ENCODE peak calls at places on chromosomes 1 and 21, in ten cellular contexts. O is psoas muscle; Y is right atrium auricular region; I is SJCRH30; Q is mucosa of descending colon; L is iPS DF 6.9; S is lung; M is CD4-positive, CD25-positive, alpha-beta regulatory T cell; D is endothelial cell of umbilical vein; E is gastrocnemius medialis. G is an unnamed sample. For H3K4me1, the result is how much of the 10 kb centered on the place peaks cover.

GRCh38 chr1:110339427-110340206 is 440 bp downstream of the RBM15 start:
- DNase-seq in O (peak), Y (peak), I (peak), Q (peak), L (no peak), S (peak), M (peak), D (peak), E (peak), G (peak)

GRCh38 chr1:215087603-215088002 is 5.1 kb downstream of the KCNK2 start:
- DNase-seq in O (no peak), Y (no peak), I (no peak), Q (no peak), L (no peak), S (no peak), M (no peak), D (peak), E (no peak), G (no peak)

GRCh38 chr1:234564035-234565029 is 45.6 kb downstream of the IRF2BP2 start:
- DNase-seq in O (no peak), Y (no peak), I (no peak), Q (no peak), L (no peak), S (no peak), M (no peak), D (peak), E (no peak), G (no peak)

GRCh38 chr21:38712076-38712475 is 93.7 kb upstream of the ETS2 start:
- DNase-seq in O (no peak), Y (no peak), I (no peak), Q (peak), L (peak), S (no peak), M (no peak), D (peak), E (no peak), G (peak)

GRCh38 chr1:82065917-82066316 is 265.2 kb downstream of the ADGRL2 start:
- DNase-seq in O (peak), Y (no peak), I (no peak), Q (no peak), L (no peak), S (no peak), M (no peak), D (no peak), E (peak), G (no peak)

GRCh38 chr1:171397851-171398469 is 84.0 kb downstream of the FMO4 start:
- DNase-seq in O (no peak), Y (no peak), I (no peak), Q (no peak), L (no peak), S (no peak), M (no peak), D (no peak), E (no peak), G (no peak)

GRCh38 chr1:169529068-169529642 is 43.4 kb upstream of the SLC19A2 start:
- DNase-seq in O (no peak), Y (no peak), I (peak), Q (peak), L (peak), S (peak), M (no peak), D (no peak), E (no peak), G (peak)

GRCh38 chr1:72009756-72010441 is 272.4 kb downstream of the NEGR1 start:
- DNase-seq in O (no peak), Y (no peak), I (peak), Q (no peak), L (no peak), S (no peak), M (no peak), D (peak), E (no peak), G (peak)

GRCh38 chr21:45877821-45878469 is 103.6 kb upstream of the COL6A1 start:
- DNase-seq in O (no peak), Y (no peak), I (peak), Q (no peak), L (no peak), S (no peak), M (no peak), D (no peak), E (no peak), G (no peak)

GRCh38 chr1:232597721-232598120 is 32.2 kb downstream of the SIPA1L2 start:
- DNase-seq in O (no peak), Y (no peak), I (no peak), Q (no peak), L (no peak), S (no peak), M (no peak), D (no peak), E (no peak), G (no peak)

GRCh38 chr1:49229555-49229954 is 452.9 kb upstream of the BEND5 start:
- DNase-seq in O (no peak), Y (no peak), I (no peak), Q (no peak), L (no peak), S (no peak), M (no peak), D (no peak), E (no peak), G (no peak)

GRCh38 chr21:43779660-43780059 is 3.6 kb upstream of the CSTB start:
- DNase-seq in O (no peak), Y (no peak), I (no peak), Q (no peak), L (no peak), S (no peak), M (no peak), D (no peak), E (no peak), G (peak)

GRCh38 chr21:37373539-37373938 is 7.0 kb downstream of the DYRK1A start:
- DNase-seq in O (no peak), Y (no peak), I (no peak), Q (no peak), L (no peak), S (no peak), M (no peak), D (no peak), E (no peak), G (no peak)

GRCh38 chr1:241963722-241964121 is 6.2 kb downstream of the BECN2 start:
- DNase-seq in O (no peak), Y (no peak), I (no peak), Q (no peak), L (no peak), S (no peak), M (no peak), D (no peak), E (no peak), G (no peak)

GRCh38 chr21:25189497-25189896 is 417.8 kb downstream of the MRPL39 start:
- DNase-seq in O (no peak), Y (no peak), I (no peak), Q (no peak), L (no peak), S (no peak), M (no peak), D (no peak), E (no peak), G (no peak)

GRCh38 chr21:33492571-33492970 is 1.1 kb upstream of the DNAJC28 start:
- DNase-seq in O (no peak), Y (no peak), I (no peak), Q (no peak), L (no peak), S (no peak), M (no peak), D (no peak), E (no peak), G (no peak)

GRCh38 chr1:32894019-32894600 is 7.1 kb downstream of the TMEM54 start:
- DNase-seq in O (no peak), Y (no peak), I (no peak), Q (no peak), L (no peak), S (no peak), M (no peak), D (no peak), E (no peak), G (no peak)

GRCh38 chr21:44962481-44962966 is 22.7 kb downstream of the SLX9 start:
- DNase-seq in O (no peak), Y (no peak), I (no peak), Q (no peak), L (no peak), S (no peak), M (no peak), D (peak), E (no peak), G (no peak)

GRCh38 chr1:225655509-225656258 is 2.8 kb upstream of the ENAH start:
- DNase-seq in O (peak), Y (peak), I (peak), Q (peak), L (no peak), S (peak), M (no peak), D (peak), E (peak), G (no peak)

GRCh38 chr1:47951026-47951425 is 46.2 kb downstream of the TRABD2B start:
- DNase-seq in O (no peak), Y (no peak), I (peak), Q (no peak), L (no peak), S (no peak), M (no peak), D (no peak), E (no peak), G (no peak)

GRCh38 chr1:223084466-223084865 is 58.6 kb downstream of the TLR5 start:
- DNase-seq in O (no peak), Y (no peak), I (peak), Q (no peak), L (no peak), S (no peak), M (no peak), D (no peak), E (no peak), G (no peak)

GRCh38 chr1:116299248-116299647 is 73.8 kb upstream of the ATP1A1 start:
- DNase-seq in O (no peak), Y (no peak), I (no peak), Q (no peak), L (no peak), S (no peak), M (no peak), D (no peak), E (no peak), G (no peak)

GRCh38 chr1:156848461-156849150 is 10.3 kb downstream of the INSRR start:
- DNase-seq in O (no peak), Y (no peak), I (no peak), Q (peak), L (no peak), S (peak), M (peak), D (no peak), E (no peak), G (no peak)

GRCh38 chr1:225892307-225892706 is 3.4 kb upstream of the LEFTY1 start:
- DNase-seq in O (no peak), Y (no peak), I (no peak), Q (no peak), L (no peak), S (no peak), M (no peak), D (no peak), E (no peak), G (no peak)

GRCh38 chr1:1063945-1064831 is 9.9 kb downstream of the RNF223 start:
- DNase-seq in O (peak), Y (no peak), I (peak), Q (peak), L (no peak), S (peak), M (peak), D (peak), E (peak), G (peak)

GRCh38 chr1:193114485-193115095 is 7.2 kb upstream of the CDC73 start:
- DNase-seq in O (no peak), Y (no peak), I (no peak), Q (no peak), L (no peak), S (no peak), M (no peak), D (peak), E (no peak), G (no peak)

GRCh38 chr1:21121764-21122471 is 54.8 kb downstream of the EIF4G3 start:
- DNase-seq in O (no peak), Y (no peak), I (no peak), Q (no peak), L (no peak), S (no peak), M (no peak), D (no peak), E (no peak), G (no peak)

GRCh38 chr1:30253807-30254440 is 469.5 kb downstream of the MATN1 start:
- DNase-seq in O (no peak), Y (no peak), I (no peak), Q (no peak), L (no peak), S (no peak), M (no peak), D (no peak), E (no peak), G (no peak)

GRCh38 chr21:30478015-30478414 is 2.2 kb downstream of the KRTAP19-1 start:
- DNase-seq in O (no peak), Y (no peak), I (no peak), Q (no peak), L (no peak), S (no peak), M (no peak), D (no peak), E (no peak), G (no peak)

GRCh38 chr1:56355918-56356317 is 223.4 kb downstream of the PLPP3 start:
- DNase-seq in O (no peak), Y (no peak), I (no peak), Q (no peak), L (no peak), S (no peak), M (no peak), D (no peak), E (no peak), G (no peak)

GRCh38 chr1:65393345-65393744 is 27.1 kb upstream of the LEPR start:
- DNase-seq in O (no peak), Y (no peak), I (no peak), Q (no peak), L (no peak), S (no peak), M (no peak), D (peak), E (no peak), G (no peak)

GRCh38 chr21:30740462-30740861 is 6.6 kb downstream of the KRTAP21-2 start:
- DNase-seq in O (no peak), Y (no peak), I (no peak), Q (no peak), L (no peak), S (no peak), M (no peak), D (no peak), E (no peak), G (no peak)

GRCh38 chr1:8017495-8018310 is 8.4 kb downstream of the ERRFI1 start:
- DNase-seq in O (peak), Y (no peak), I (peak), Q (peak), L (no peak), S (no peak), M (no peak), D (no peak), E (no peak), G (no peak)

GRCh38 chr1:156629825-156630449 is 10.7 kb downstream of the HAPLN2 start:
- DNase-seq in O (no peak), Y (no peak), I (no peak), Q (no peak), L (no peak), S (no peak), M (no peak), D (no peak), E (no peak), G (no peak)

GRCh38 chr1:48677306-48678287 is 99.1 kb downstream of the BEND5 start:
- DNase-seq in O (peak), Y (peak), I (peak), Q (peak), L (no peak), S (peak), M (no peak), D (peak), E (peak), G (peak)

GRCh38 chr1:3237570-3237969 is 168.6 kb downstream of the PRDM16 start:
- DNase-seq in O (no peak), Y (no peak), I (no peak), Q (no peak), L (no peak), S (no peak), M (no peak), D (no peak), E (no peak), G (no peak)

GRCh38 chr1:3237994-3238704 is 169.1 kb downstream of the PRDM16 start:
- DNase-seq in O (no peak), Y (no peak), I (no peak), Q (no peak), L (no peak), S (peak), M (no peak), D (no peak), E (no peak), G (no peak)

GRCh38 chr1:3240524-3241235 is 171.7 kb downstream of the PRDM16 start:
- DNase-seq in O (no peak), Y (no peak), I (no peak), Q (no peak), L (no peak), S (no peak), M (no peak), D (no peak), E (no peak), G (no peak)

GRCh38 chr1:3236955-3237354 is 168.0 kb downstream of the PRDM16 start:
- DNase-seq in O (no peak), Y (no peak), I (no peak), Q (no peak), L (no peak), S (no peak), M (no peak), D (no peak), E (no peak), G (no peak)

DNA sequence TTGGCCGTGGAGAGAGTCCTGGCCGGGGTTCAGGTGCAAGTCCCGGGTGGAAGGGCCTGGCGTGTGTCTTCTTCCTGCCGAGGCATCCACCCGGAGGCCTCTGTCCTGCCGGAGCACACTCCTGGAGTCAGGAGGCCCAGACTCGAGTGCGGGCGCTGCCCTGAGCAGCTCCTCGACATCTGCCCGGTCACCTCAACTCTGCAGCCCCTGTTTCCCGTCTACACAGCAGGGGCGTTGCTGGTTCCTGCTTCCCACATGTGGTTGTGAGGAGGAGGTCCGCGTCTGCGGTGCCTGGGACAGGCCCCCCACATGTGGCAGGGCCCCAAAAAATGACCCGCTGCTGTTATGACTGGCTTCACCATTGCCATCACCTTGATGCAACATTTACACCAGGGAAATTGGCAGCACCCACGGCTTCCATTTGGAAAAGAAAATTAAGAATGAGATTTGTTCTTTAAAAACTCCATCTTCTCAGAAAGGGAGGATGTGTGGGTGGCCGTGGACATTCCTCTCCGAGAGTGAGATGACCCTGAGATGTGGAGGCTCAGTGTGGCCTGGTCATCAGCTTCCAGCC is 169.8 kb downstream of the PRDM16 start:
- DNase-seq in O (no peak), Y (no peak), I (no peak), Q (no peak), L (no peak), S (no peak), M (no peak), D (no peak), E (no peak), G (no peak)
- H3K4me1 ChIP-seq in O (under half), Y (under half), I (under half), Q (under half), L (under half), S (under half), M (under half), D (under half), E (under half), G (under half)

GRCh38 chr1:200901350-200901749 is 6.7 kb downstream of the INAVA start:
- DNase-seq in O (no peak), Y (no peak), I (no peak), Q (no peak), L (no peak), S (no peak), M (no peak), D (no peak), E (no peak), G (no peak)
- H3K4me1 ChIP-seq in O (under half), Y (under half), I (under half), Q (half or more), L (under half), S (under half), M (under half), D (under half), E (under half), G (under half)

GRCh38 chr1:230825061-230825803 is 43.1 kb downstream of the C1orf198 start:
- DNase-seq in O (no peak), Y (peak), I (peak), Q (no peak), L (no peak), S (no peak), M (no peak), D (peak), E (peak), G (no peak)
- H3K4me1 ChIP-seq in O (half or more), Y (half or more), I (half or more), Q (under half), L (under half), S (under half), M (under half), D (under half), E (half or more), G (under half)

GRCh38 chr1:38084113-38084512 is 37.5 kb upstream of the POU3F1 start:
- DNase-seq in O (no peak), Y (no peak), I (no peak), Q (no peak), L (no peak), S (no peak), M (no peak), D (no peak), E (no peak), G (no peak)
- H3K4me1 ChIP-seq in O (under half), Y (under half), I (under half), Q (under half), L (under half), S (under half), M (under half), D (under half), E (under half), G (under half)

GRCh38 chr1:203671808-203672207 is 45.2 kb downstream of the ATP2B4 start:
- DNase-seq in O (no peak), Y (no peak), I (peak), Q (no peak), L (no peak), S (no peak), M (no peak), D (no peak), E (no peak), G (peak)

GRCh38 chr1:203667616-203668015 is 41.0 kb downstream of the ATP2B4 start:
- DNase-seq in O (no peak), Y (no peak), I (no peak), Q (no peak), L (no peak), S (no peak), M (no peak), D (no peak), E (no peak), G (no peak)

GRCh38 chr1:203671047-203671446 is 44.4 kb downstream of the ATP2B4 start:
- DNase-seq in O (no peak), Y (no peak), I (no peak), Q (no peak), L (no peak), S (no peak), M (no peak), D (no peak), E (no peak), G (no peak)

GRCh38 chr1:203668401-203668800 is 41.8 kb downstream of the ATP2B4 start:
- DNase-seq in O (no peak), Y (no peak), I (no peak), Q (no peak), L (no peak), S (no peak), M (no peak), D (no peak), E (no peak), G (no peak)

GRCh38 chr1:203669739-203670138 is 43.1 kb downstream of the ATP2B4 start:
- DNase-seq in O (no peak), Y (no peak), I (peak), Q (no peak), L (no peak), S (no peak), M (no peak), D (peak), E (no peak), G (no peak)
- H3K4me1 ChIP-seq in O (under half), Y (half or more), I (under half), Q (under half), L (under half), S (under half), M (half or more), D (under half), E (half or more), G (half or more)

DNA sequence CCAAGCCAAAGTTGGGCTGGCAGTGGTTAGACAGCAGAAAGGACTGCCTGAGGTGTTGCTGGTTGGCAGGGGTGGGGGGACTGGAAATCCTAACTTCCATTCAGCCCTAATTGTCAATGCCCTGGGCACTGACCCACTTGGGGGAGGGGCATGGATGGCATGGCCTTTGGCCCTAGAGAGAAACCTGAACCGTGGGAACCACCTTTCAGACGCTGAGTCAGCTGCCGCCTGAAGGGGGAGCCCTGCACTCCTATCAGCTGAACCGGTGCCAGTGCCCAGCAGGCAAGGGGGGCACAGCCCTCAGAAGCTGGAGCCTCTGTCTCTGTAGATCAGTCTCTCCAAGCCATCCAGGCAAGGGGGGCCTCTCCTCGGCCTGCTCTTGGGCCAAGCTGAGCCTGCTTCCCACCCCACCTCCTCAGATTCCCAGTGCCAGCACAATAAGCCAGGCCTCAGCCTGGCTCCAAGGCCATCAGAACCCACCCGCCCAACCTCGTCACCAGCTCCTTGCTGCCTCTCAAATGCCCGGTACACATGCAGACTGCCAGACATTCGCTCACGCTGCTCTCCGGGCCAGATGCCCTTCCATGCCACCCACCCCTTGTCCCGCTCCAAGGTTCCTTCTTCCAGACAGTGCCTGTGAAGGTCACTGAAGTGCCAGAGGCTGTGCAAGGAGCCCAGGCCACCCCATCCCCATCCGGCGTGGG is 11.6 kb downstream of the TINAGL1 start:
- DNase-seq in O (peak), Y (peak), I (peak), Q (peak), L (no peak), S (peak), M (no peak), D (peak), E (peak), G (peak)
- H3K4me1 ChIP-seq in O (under half), Y (half or more), I (under half), Q (under half), L (under half), S (under half), M (under half), D (under half), E (under half), G (under half)

G was measured in DND-41.